ENCODE peak calls at places on chromosomes 3 and 15, in four cellular contexts. A is neural progenitor cell, D is neuronal stem cell, K is GM23248. G is an unnamed sample.

GRCh38 chr15:32993285-32993684 is 201.2 kb downstream of the FMN1 start:
- DNase-seq in A (peak), D (no peak), K (peak), G (peak)

GRCh38 chr15:73786518-73786917 is 33.4 kb upstream of the INSYN1 start:
- DNase-seq in A (peak), D (no peak), K (no peak), G (no peak)

GRCh38 chr15:39243396-39243795 is 337.5 kb upstream of the THBS1 start:
- DNase-seq in A (no peak), D (no peak), K (peak), G (no peak)

GRCh38 chr3:194840661-194841514 is 155.2 kb downstream of the FAM43A start:
- DNase-seq in A (no peak), D (no peak), K (peak), G (no peak)

GRCh38 chr3:65811917-65812316 is 226.8 kb downstream of the MAGI1 start:
- DNase-seq in A (peak), D (no peak), K (no peak), G (no peak)

GRCh38 chr3:150756491-150757059 is 6.4 kb downstream of the SIAH2 start:
- DNase-seq in A (no peak), D (no peak), K (no peak), G (no peak)

GRCh38 chr3:45664558-45664957 is 24.6 kb upstream of the SACM1L start:
- DNase-seq in A (no peak), D (no peak), K (no peak), G (peak)

GRCh38 chr3:192408721-192409151 is 318.6 kb downstream of the FGF12 start:
- DNase-seq in A (peak), D (peak), K (peak), G (no peak)

GRCh38 chr3:99637381-99638111 is 848 bp upstream of the COL8A1 start:
- DNase-seq in A (peak), D (peak), K (peak), G (no peak)

GRCh38 chr15:90189781-90190467 is 11.2 kb upstream of the SEMA4B start:
- DNase-seq in A (no peak), D (no peak), K (no peak), G (no peak)

GRCh38 chr15:98713585-98714001 is 65.3 kb downstream of the IGF1R start:
- DNase-seq in A (no peak), D (no peak), K (peak), G (peak)

GRCh38 chr15:69090197-69090948 is 70.1 kb upstream of the GLCE start:
- DNase-seq in A (peak), D (no peak), K (peak), G (no peak)

GRCh38 chr3:4981160-4981687 is 2.0 kb downstream of the BHLHE40 start:
- DNase-seq in A (no peak), D (no peak), K (peak), G (no peak)
- H3K4me3 ChIP-seq in A (no peak), D (no peak), K (peak), G (no peak)

GRCh38 chr3:4355401-4356224 is 52.4 kb downstream of the SETMAR start:
- DNase-seq in A (peak), D (no peak), K (no peak), G (no peak)
- H3K4me2 ChIP-seq in A (no peak), D (no peak), K (no peak), G (no peak)

DNA sequence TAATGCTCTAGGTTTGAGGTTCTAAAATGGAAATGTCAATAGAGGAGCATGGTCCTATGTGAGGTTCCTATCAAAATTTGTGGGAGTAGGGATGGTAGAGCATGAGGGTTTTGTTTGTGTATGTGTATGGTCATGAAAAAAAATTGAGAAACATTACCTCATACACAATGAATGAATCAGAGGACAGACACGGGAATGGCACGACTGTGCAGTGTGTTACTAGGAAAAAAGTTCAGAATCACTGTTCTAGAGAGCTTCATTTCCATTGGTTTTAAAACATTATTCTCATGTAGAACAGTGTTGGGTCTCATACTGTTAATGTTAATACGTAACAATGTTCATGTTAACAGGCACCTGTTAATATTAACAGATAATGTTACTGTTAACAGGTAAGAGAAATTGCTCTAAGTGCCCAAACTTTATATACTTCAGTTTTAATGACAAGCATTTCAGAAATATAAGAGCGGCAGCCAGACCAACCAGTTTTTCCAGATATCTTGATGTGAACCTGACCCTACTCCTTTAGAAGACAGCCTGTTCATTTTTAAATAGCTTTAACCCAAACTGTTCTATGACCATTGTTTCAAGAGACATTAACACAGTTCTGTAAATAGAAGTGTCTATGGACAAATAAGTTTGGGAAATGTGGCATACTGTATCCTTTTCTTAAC is 48.0 kb downstream of the SLC15A2 start:
- DNase-seq in A (no peak), D (no peak), K (peak), G (no peak)
- H3K27ac ChIP-seq in A (no peak), D (no peak), K (no peak), G (no peak)

GRCh38 chr3:184786271-184787010 is 25.5 kb upstream of the VPS8 start:
- DNase-seq in A (no peak), D (no peak), K (peak), G (no peak)
- H3K4me3 ChIP-seq in A (no peak), D (no peak), K (peak), G (no peak)

DNA sequence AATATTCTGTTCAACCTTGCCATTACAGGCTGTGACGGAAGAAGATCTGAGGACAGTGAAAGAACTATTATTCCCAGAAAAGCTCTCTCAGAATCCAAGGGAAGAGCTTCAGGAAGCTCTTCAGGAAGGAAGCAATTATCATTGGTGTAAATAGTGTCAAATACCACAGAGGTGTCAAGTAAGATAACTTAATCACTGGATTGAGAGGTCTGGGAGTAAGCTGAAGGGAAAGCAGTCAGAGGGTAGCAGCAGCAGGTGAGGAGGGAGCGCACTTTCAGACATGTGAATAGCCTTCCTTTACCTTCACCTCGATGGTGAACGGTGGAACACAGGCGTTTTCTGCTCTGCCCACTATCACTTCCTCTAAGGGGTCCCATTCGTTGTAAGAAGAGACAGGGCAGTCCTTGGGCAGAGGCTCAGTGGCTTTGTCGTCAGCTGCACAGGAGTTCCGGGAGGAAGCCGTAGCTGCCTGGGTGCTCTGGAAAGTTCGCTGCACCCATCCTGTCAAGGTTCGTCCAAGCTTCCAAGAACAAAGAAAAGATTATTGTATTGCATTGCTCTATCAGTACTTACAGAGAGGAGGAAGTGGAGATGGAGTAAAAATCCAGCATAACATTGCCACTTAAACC is 1.9 kb downstream of the GATM start:
- DNase-seq in A (no peak), D (no peak), K (no peak), G (no peak)
- H3K4me2 ChIP-seq in A (no peak), D (no peak), K (no peak), G (no peak)

DNA sequence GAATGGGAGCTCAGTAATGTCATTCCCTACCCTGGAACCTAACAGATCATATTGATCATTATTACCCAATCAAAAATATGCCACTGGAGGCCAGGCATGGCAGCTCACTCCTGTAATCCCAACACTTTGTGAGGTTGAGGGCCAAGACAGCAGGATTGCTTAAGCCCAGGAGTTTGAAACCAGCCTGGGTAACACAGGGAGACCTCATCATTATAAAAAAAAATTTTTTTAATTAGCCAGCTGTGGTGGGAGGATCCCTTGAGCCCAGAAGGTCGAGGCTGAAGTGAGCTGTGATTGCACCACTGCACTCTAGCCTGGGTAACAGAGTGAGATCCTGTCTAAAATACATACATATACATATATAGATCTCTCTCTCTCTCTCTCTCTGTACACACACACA is 10.2 kb downstream of the IGDCC4 start:
- DNase-seq in A (no peak), D (no peak), K (no peak), G (no peak)
- H3K27ac ChIP-seq in A (no peak), D (no peak), K (no peak), G (no peak)

GRCh38 chr15:92881570-92881837 is 18.6 kb upstream of the CHD2 start:
- DNase-seq in A (no peak), D (no peak), K (no peak), G (no peak)
- H3K4me3 ChIP-seq in A (peak), D (no peak), K (peak), G (peak)

GRCh38 chr3:189295089-189295488 is 123.3 kb downstream of the TPRG1 start:
- DNase-seq in A (no peak), D (no peak), K (no peak), G (no peak)

GRCh38 chr3:189300345-189300744 is 128.6 kb downstream of the TPRG1 start:
- DNase-seq in A (peak), D (no peak), K (no peak), G (no peak)

GRCh38 chr3:189298469-189299375 is 127.0 kb downstream of the TPRG1 start:
- DNase-seq in A (no peak), D (no peak), K (peak), G (no peak)

GRCh38 chr3:189294649-189295048 is 122.9 kb downstream of the TPRG1 start:
- DNase-seq in A (no peak), D (no peak), K (no peak), G (no peak)

GRCh38 chr3:189297957-189298356 is 126.2 kb downstream of the TPRG1 start:
- DNase-seq in A (no peak), D (no peak), K (no peak), G (no peak)
- H3K4me2 ChIP-seq in A (no peak), D (no peak), K (peak), G (no peak)

DNA sequence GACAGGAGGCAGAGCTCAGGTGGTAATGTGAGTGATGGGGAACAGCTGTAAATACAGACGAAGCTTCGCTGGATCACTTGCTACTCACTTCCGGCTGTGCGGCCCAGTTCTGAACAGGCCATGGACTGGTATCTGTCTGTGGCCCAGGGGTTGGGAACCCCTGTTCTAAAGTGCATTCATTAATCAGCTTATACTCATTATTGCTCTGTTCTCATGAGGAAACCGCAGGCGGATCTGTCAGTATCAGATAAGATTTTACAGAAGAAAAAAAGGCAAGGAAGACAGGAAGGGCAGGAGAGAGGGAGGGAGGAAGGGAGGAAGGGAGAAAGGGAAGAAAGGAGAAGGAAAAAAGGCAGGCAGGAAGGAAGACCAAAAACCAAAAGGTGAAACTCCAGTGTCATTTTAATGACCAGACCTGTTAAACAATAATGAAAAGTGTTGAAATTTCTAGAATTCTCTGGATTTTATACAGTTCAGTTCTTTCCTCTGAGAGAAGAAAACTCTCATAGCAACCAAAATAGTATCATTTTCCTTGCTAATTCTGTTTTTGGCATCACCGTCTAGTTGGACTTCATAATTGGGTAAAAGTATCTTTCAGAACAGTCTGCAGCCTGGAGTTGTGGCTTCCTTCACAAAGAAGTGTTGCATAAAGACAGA is 128.0 kb upstream of the PROK2 start:
- DNase-seq in A (no peak), D (no peak), K (no peak), G (no peak)
- H3K27ac ChIP-seq in A (no peak), D (no peak), K (no peak), G (no peak)

GRCh38 chr3:62601238-62601856 is 228.0 kb upstream of the FEZF2 start:
- DNase-seq in A (no peak), D (no peak), K (peak), G (no peak)

GRCh38 chr3:62604746-62605351 is 231.5 kb upstream of the FEZF2 start:
- DNase-seq in A (no peak), D (no peak), K (peak), G (no peak)

GRCh38 chr3:62605413-62606068 is 232.2 kb upstream of the FEZF2 start:
- DNase-seq in A (peak), D (no peak), K (no peak), G (no peak)

GRCh38 chr3:62604301-62604700 is 231.0 kb upstream of the FEZF2 start:
- DNase-seq in A (no peak), D (no peak), K (peak), G (no peak)

DNA sequence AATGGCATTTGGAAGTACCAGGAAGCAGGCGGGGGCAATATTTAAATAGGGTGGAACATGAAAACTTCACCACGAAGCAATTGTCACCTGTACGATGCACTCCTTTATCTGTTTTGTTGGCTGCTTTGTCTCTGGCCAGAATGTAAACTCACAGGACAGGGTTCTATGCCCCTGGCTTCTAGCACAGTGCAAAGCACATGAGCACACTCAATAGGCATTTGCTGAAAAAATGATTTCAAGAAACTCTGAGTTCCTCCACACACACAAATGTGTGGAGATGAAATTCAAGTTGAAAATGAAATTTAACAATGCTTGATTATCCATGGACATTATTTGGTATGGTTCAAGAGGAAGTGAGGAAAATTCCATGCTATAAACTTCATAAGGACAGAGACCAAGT is 229.6 kb upstream of the FEZF2 start:
- DNase-seq in A (no peak), D (no peak), K (peak), G (no peak)
- H3K4me3 ChIP-seq in A (no peak), D (no peak), K (no peak), G (no peak)

G was measured in OCI-LY7.